ENCODE peak calls at places on chromosomes 3 and 15, in nine cellular contexts. One of them, this sample, is unnamed. For H3K36me3, the result is how much of the 10 kb centered on the place peaks cover.

GRCh38 chr3:12350151-12350813 is 61.4 kb downstream of the PPARG start:
- DNase-seq in astrocyte: peak
- DNase-seq in thoracic aorta: no peak
- DNase-seq in tibial nerve: peak
- DNase-seq in bronchial epithelial cell: no peak
- DNase-seq in sigmoid colon: peak
- DNase-seq in lower lobe of right lung: peak
- DNase-seq in pancreas: peak
- DNase-seq in IMR-90: no peak
- DNase-seq in this sample: peak

GRCh38 chr15:67178569-67179210 is 75.8 kb downstream of the AAGAB start:
- DNase-seq in sigmoid colon: no peak
- DNase-seq in thoracic aorta: no peak
- DNase-seq in pancreas: no peak
- DNase-seq in astrocyte: peak
- DNase-seq in bronchial epithelial cell: peak
- DNase-seq in lower lobe of right lung: peak
- DNase-seq in tibial nerve: no peak
- DNase-seq in IMR-90: peak
- DNase-seq in this sample: no peak

GRCh38 chr3:180048108-180048507 is 11.4 kb upstream of the PEX5L start:
- DNase-seq in pancreas: no peak
- DNase-seq in sigmoid colon: no peak
- DNase-seq in tibial nerve: no peak
- DNase-seq in bronchial epithelial cell: no peak
- DNase-seq in lower lobe of right lung: no peak
- DNase-seq in thoracic aorta: no peak
- DNase-seq in IMR-90: no peak
- DNase-seq in astrocyte: no peak
- DNase-seq in this sample: no peak

GRCh38 chr15:39172380-39173281 is 408.2 kb upstream of the THBS1 start:
- DNase-seq in tibial nerve: no peak
- DNase-seq in IMR-90: peak
- DNase-seq in bronchial epithelial cell: peak
- DNase-seq in pancreas: peak
- DNase-seq in thoracic aorta: no peak
- DNase-seq in sigmoid colon: peak
- DNase-seq in astrocyte: peak
- DNase-seq in lower lobe of right lung: no peak
- DNase-seq in this sample: no peak

GRCh38 chr3:39330824-39331223 is 1.3 kb downstream of the CCR8 start:
- DNase-seq in IMR-90: no peak
- DNase-seq in bronchial epithelial cell: no peak
- DNase-seq in pancreas: no peak
- DNase-seq in astrocyte: no peak
- DNase-seq in tibial nerve: no peak
- DNase-seq in lower lobe of right lung: no peak
- DNase-seq in sigmoid colon: no peak
- DNase-seq in thoracic aorta: no peak
- DNase-seq in this sample: no peak

GRCh38 chr15:35958021-35958420 is 412.1 kb upstream of the DPH6 start:
- DNase-seq in astrocyte: peak
- DNase-seq in lower lobe of right lung: no peak
- DNase-seq in thoracic aorta: no peak
- DNase-seq in tibial nerve: no peak
- DNase-seq in IMR-90: peak
- DNase-seq in bronchial epithelial cell: peak
- DNase-seq in sigmoid colon: no peak
- DNase-seq in pancreas: peak
- DNase-seq in this sample: no peak

GRCh38 chr15:71410347-71410746 is 295.1 kb downstream of the THSD4 start:
- DNase-seq in IMR-90: no peak
- DNase-seq in bronchial epithelial cell: no peak
- DNase-seq in tibial nerve: no peak
- DNase-seq in lower lobe of right lung: no peak
- DNase-seq in sigmoid colon: no peak
- DNase-seq in astrocyte: no peak
- DNase-seq in thoracic aorta: no peak
- DNase-seq in pancreas: no peak
- DNase-seq in this sample: no peak

GRCh38 chr15:68526269-68526668 is 52.5 kb upstream of the CORO2B start:
- DNase-seq in tibial nerve: no peak
- DNase-seq in bronchial epithelial cell: peak
- DNase-seq in sigmoid colon: no peak
- DNase-seq in lower lobe of right lung: no peak
- DNase-seq in IMR-90: peak
- DNase-seq in thoracic aorta: no peak
- DNase-seq in astrocyte: peak
- DNase-seq in pancreas: no peak
- DNase-seq in this sample: no peak

GRCh38 chr3:143951351-143951971 is 20.2 kb upstream of the DIPK2A start:
- DNase-seq in pancreas: no peak
- DNase-seq in IMR-90: peak
- DNase-seq in thoracic aorta: no peak
- DNase-seq in lower lobe of right lung: no peak
- DNase-seq in bronchial epithelial cell: peak
- DNase-seq in sigmoid colon: no peak
- DNase-seq in tibial nerve: peak
- DNase-seq in astrocyte: no peak
- DNase-seq in this sample: no peak

GRCh38 chr3:46932455-46933225 is 43.9 kb downstream of the CCDC12 start:
- DNase-seq in lower lobe of right lung: peak
- DNase-seq in tibial nerve: no peak
- DNase-seq in bronchial epithelial cell: no peak
- DNase-seq in astrocyte: no peak
- DNase-seq in thoracic aorta: no peak
- DNase-seq in sigmoid colon: peak
- DNase-seq in IMR-90: no peak
- DNase-seq in pancreas: no peak
- DNase-seq in this sample: no peak

GRCh38 chr3:149527531-149528343 is 53.2 kb downstream of the TM4SF4 start:
- DNase-seq in tibial nerve: no peak
- DNase-seq in pancreas: no peak
- DNase-seq in astrocyte: no peak
- DNase-seq in bronchial epithelial cell: peak
- DNase-seq in thoracic aorta: no peak
- DNase-seq in IMR-90: peak
- DNase-seq in sigmoid colon: no peak
- DNase-seq in lower lobe of right lung: peak
- DNase-seq in this sample: no peak

GRCh38 chr3:186901135-186901734 is 29.1 kb upstream of the ST6GAL1 start:
- DNase-seq in thoracic aorta: no peak
- DNase-seq in astrocyte: peak
- DNase-seq in pancreas: no peak
- DNase-seq in bronchial epithelial cell: peak
- DNase-seq in sigmoid colon: no peak
- DNase-seq in tibial nerve: no peak
- DNase-seq in lower lobe of right lung: no peak
- DNase-seq in IMR-90: no peak
- DNase-seq in this sample: no peak

GRCh38 chr15:23648920-23649515 is 1.4 kb upstream of the MAGEL2 start:
- DNase-seq in IMR-90: no peak
- DNase-seq in bronchial epithelial cell: no peak
- DNase-seq in tibial nerve: peak
- DNase-seq in pancreas: peak
- DNase-seq in astrocyte: no peak
- DNase-seq in sigmoid colon: no peak
- DNase-seq in thoracic aorta: no peak
- DNase-seq in lower lobe of right lung: peak
- DNase-seq in this sample: no peak

GRCh38 chr3:50088725-50089602 is at the start of gene RBM5:
- DNase-seq in lower lobe of right lung: peak
- DNase-seq in tibial nerve: peak
- DNase-seq in astrocyte: peak
- DNase-seq in pancreas: peak
- DNase-seq in thoracic aorta: peak
- DNase-seq in sigmoid colon: peak
- DNase-seq in IMR-90: peak
- DNase-seq in bronchial epithelial cell: peak
- DNase-seq in this sample: peak

GRCh38 chr15:43469867-43470266 is 23.1 kb downstream of the TP53BP1 start:
- DNase-seq in pancreas: no peak
- DNase-seq in astrocyte: peak
- DNase-seq in tibial nerve: no peak
- DNase-seq in thoracic aorta: no peak
- DNase-seq in lower lobe of right lung: no peak
- DNase-seq in bronchial epithelial cell: peak
- DNase-seq in IMR-90: peak
- DNase-seq in sigmoid colon: no peak
- DNase-seq in this sample: no peak

GRCh38 chr15:43471975-43472374 is 21.0 kb downstream of the TP53BP1 start:
- DNase-seq in thoracic aorta: no peak
- DNase-seq in bronchial epithelial cell: no peak
- DNase-seq in IMR-90: no peak
- DNase-seq in tibial nerve: no peak
- DNase-seq in pancreas: no peak
- DNase-seq in lower lobe of right lung: no peak
- DNase-seq in sigmoid colon: no peak
- DNase-seq in astrocyte: no peak
- DNase-seq in this sample: no peak

DNA sequence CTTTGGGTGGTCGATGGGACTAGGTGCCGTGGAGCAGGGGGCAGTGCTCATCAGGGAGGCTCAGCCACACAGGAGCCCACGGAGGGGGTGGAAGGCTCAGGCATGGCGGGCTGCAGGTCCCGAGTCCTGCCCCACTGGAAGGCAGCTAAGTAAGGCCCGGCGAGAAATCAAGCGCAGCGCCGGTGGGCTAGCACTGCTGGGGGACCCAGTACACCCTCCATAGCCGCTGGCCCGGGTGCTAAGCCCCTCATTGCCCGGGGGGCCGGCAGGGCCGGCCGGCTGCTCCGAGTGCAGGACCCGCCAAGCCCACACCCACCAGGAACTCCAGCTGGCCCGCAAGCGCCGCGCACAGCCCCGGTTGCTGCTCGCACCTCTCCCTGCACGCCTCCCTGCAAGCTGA is 19.1 kb downstream of the TP53BP1 start:
- DNase-seq in bronchial epithelial cell: no peak
- DNase-seq in astrocyte: no peak
- DNase-seq in lower lobe of right lung: no peak
- DNase-seq in pancreas: no peak
- DNase-seq in IMR-90: no peak
- DNase-seq in sigmoid colon: no peak
- DNase-seq in thoracic aorta: no peak
- DNase-seq in tibial nerve: no peak
- DNase-seq in this sample: no peak
- H3K36me3 ChIP-seq in bronchial epithelial cell: under half
- H3K36me3 ChIP-seq in astrocyte: under half
- H3K36me3 ChIP-seq in lower lobe of right lung: half or more
- H3K36me3 ChIP-seq in pancreas: under half
- H3K36me3 ChIP-seq in IMR-90: under half
- H3K36me3 ChIP-seq in sigmoid colon: half or more
- H3K36me3 ChIP-seq in thoracic aorta: half or more
- H3K36me3 ChIP-seq in tibial nerve: half or more
- H3K36me3 ChIP-seq in this sample: under half

GRCh38 chr15:64865126-64865997 is 23.6 kb downstream of the PLEKHO2 start:
- DNase-seq in lower lobe of right lung: no peak
- DNase-seq in IMR-90: no peak
- DNase-seq in astrocyte: no peak
- DNase-seq in thoracic aorta: no peak
- DNase-seq in tibial nerve: no peak
- DNase-seq in pancreas: no peak
- DNase-seq in sigmoid colon: no peak
- DNase-seq in bronchial epithelial cell: no peak
- DNase-seq in this sample: no peak

GRCh38 chr15:64861331-64861730 is 19.6 kb downstream of the PLEKHO2 start:
- DNase-seq in thoracic aorta: no peak
- DNase-seq in astrocyte: no peak
- DNase-seq in bronchial epithelial cell: no peak
- DNase-seq in sigmoid colon: no peak
- DNase-seq in IMR-90: no peak
- DNase-seq in pancreas: no peak
- DNase-seq in tibial nerve: no peak
- DNase-seq in lower lobe of right lung: no peak
- DNase-seq in this sample: no peak

GRCh38 chr15:64861960-64862359 is 20.2 kb downstream of the PLEKHO2 start:
- DNase-seq in bronchial epithelial cell: no peak
- DNase-seq in sigmoid colon: no peak
- DNase-seq in thoracic aorta: no peak
- DNase-seq in tibial nerve: no peak
- DNase-seq in astrocyte: no peak
- DNase-seq in IMR-90: no peak
- DNase-seq in lower lobe of right lung: no peak
- DNase-seq in pancreas: no peak
- DNase-seq in this sample: no peak

GRCh38 chr15:64865998-64866520 is 24.3 kb downstream of the PLEKHO2 start:
- DNase-seq in tibial nerve: no peak
- DNase-seq in sigmoid colon: no peak
- DNase-seq in lower lobe of right lung: no peak
- DNase-seq in IMR-90: peak
- DNase-seq in astrocyte: peak
- DNase-seq in bronchial epithelial cell: no peak
- DNase-seq in pancreas: no peak
- DNase-seq in thoracic aorta: no peak
- DNase-seq in this sample: peak

GRCh38 chr15:64864080-64864479 is 22.4 kb downstream of the PLEKHO2 start:
- DNase-seq in sigmoid colon: no peak
- DNase-seq in pancreas: no peak
- DNase-seq in thoracic aorta: no peak
- DNase-seq in IMR-90: peak
- DNase-seq in astrocyte: no peak
- DNase-seq in tibial nerve: no peak
- DNase-seq in lower lobe of right lung: no peak
- DNase-seq in bronchial epithelial cell: no peak
- DNase-seq in this sample: no peak
- H3K36me3 ChIP-seq in sigmoid colon: half or more
- H3K36me3 ChIP-seq in pancreas: under half
- H3K36me3 ChIP-seq in thoracic aorta: under half
- H3K36me3 ChIP-seq in IMR-90: half or more
- H3K36me3 ChIP-seq in astrocyte: under half
- H3K36me3 ChIP-seq in tibial nerve: half or more
- H3K36me3 ChIP-seq in lower lobe of right lung: half or more
- H3K36me3 ChIP-seq in bronchial epithelial cell: under half
- H3K36me3 ChIP-seq in this sample: under half

DNA sequence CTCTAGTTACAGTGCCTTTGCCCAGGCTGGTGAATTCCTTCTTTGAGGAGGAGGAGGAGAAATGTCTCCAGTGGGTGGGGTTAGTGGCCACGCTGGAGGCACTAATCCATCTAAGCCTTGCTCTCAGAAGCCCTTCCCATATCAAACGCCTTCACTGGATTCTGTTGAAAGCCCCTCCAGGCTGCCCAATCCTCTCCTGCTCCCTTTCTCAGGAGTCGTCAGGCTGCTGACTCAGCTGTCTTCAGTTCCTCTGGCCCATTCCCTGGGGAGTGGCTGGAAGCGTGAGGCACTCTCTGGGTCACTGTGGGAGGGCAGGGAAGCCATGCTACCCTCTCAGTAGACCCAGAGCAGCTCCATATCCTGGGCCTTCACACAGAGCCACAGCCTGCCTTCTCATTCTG is 2.7 kb downstream of the AP2M1 start:
- DNase-seq in lower lobe of right lung: no peak
- DNase-seq in astrocyte: peak
- DNase-seq in thoracic aorta: no peak
- DNase-seq in pancreas: no peak
- DNase-seq in bronchial epithelial cell: no peak
- DNase-seq in tibial nerve: no peak
- DNase-seq in sigmoid colon: no peak
- DNase-seq in IMR-90: peak
- DNase-seq in this sample: no peak
- H3K36me3 ChIP-seq in lower lobe of right lung: half or more
- H3K36me3 ChIP-seq in astrocyte: under half
- H3K36me3 ChIP-seq in thoracic aorta: half or more
- H3K36me3 ChIP-seq in pancreas: under half
- H3K36me3 ChIP-seq in bronchial epithelial cell: under half
- H3K36me3 ChIP-seq in tibial nerve: half or more
- H3K36me3 ChIP-seq in sigmoid colon: half or more
- H3K36me3 ChIP-seq in IMR-90: half or more
- H3K36me3 ChIP-seq in this sample: under half

GRCh38 chr3:44501971-44502370 is 24.5 kb upstream of the ZNF445 start:
- DNase-seq in astrocyte: no peak
- DNase-seq in thoracic aorta: no peak
- DNase-seq in lower lobe of right lung: no peak
- DNase-seq in tibial nerve: no peak
- DNase-seq in bronchial epithelial cell: peak
- DNase-seq in pancreas: no peak
- DNase-seq in IMR-90: peak
- DNase-seq in sigmoid colon: no peak
- DNase-seq in this sample: no peak
- H3K36me3 ChIP-seq in astrocyte: under half
- H3K36me3 ChIP-seq in thoracic aorta: under half
- H3K36me3 ChIP-seq in lower lobe of right lung: under half
- H3K36me3 ChIP-seq in tibial nerve: half or more
- H3K36me3 ChIP-seq in bronchial epithelial cell: under half
- H3K36me3 ChIP-seq in pancreas: under half
- H3K36me3 ChIP-seq in IMR-90: under half
- H3K36me3 ChIP-seq in sigmoid colon: under half
- H3K36me3 ChIP-seq in this sample: under half